ENCODE peak calls at places on chromosomes 3 and 15, in nine cellular contexts. One of them, this sample, is unnamed.

GRCh38 chr15:43237842-43238470 is 17.1 kb upstream of the EPB42 start:
- DNase-seq in HepG2: no peak
- DNase-seq in GM23248: no peak
- DNase-seq in HCT116: no peak
- DNase-seq in MM.1S: no peak
- DNase-seq in mammary epithelial cell: no peak
- DNase-seq in endothelial cell of umbilical vein: no peak
- DNase-seq in SK-N-MC: no peak
- DNase-seq in GM23338: no peak
- DNase-seq in this sample: no peak

GRCh38 chr15:83206971-83207621 is 527 bp downstream of the HDGFL3 start:
- DNase-seq in GM23248: peak; percentile 72
- DNase-seq in endothelial cell of umbilical vein: peak; percentile 40
- DNase-seq in mammary epithelial cell: peak; percentile 44
- DNase-seq in MM.1S: peak; percentile 8
- DNase-seq in HCT116: no peak
- DNase-seq in SK-N-MC: no peak
- DNase-seq in HepG2: no peak
- DNase-seq in GM23338: peak; percentile 68
- DNase-seq in this sample: peak; percentile 17

GRCh38 chr3:54042259-54042823 is 80.0 kb upstream of the CACNA2D3 start:
- DNase-seq in endothelial cell of umbilical vein: no peak
- DNase-seq in SK-N-MC: no peak
- DNase-seq in HCT116: no peak
- DNase-seq in GM23338: peak; percentile 17
- DNase-seq in MM.1S: no peak
- DNase-seq in GM23248: no peak
- DNase-seq in mammary epithelial cell: peak; percentile 77
- DNase-seq in HepG2: no peak
- DNase-seq in this sample: no peak

GRCh38 chr3:157573780-157574378 is 70.7 kb upstream of the VEPH1 start:
- DNase-seq in HCT116: no peak
- DNase-seq in GM23338: no peak
- DNase-seq in HepG2: no peak
- DNase-seq in MM.1S: no peak
- DNase-seq in GM23248: peak; percentile 24
- DNase-seq in mammary epithelial cell: no peak
- DNase-seq in SK-N-MC: no peak
- DNase-seq in endothelial cell of umbilical vein: no peak
- DNase-seq in this sample: peak; percentile 33

GRCh38 chr3:30347679-30348216 is 258.7 kb upstream of the TGFBR2 start:
- DNase-seq in GM23248: peak; percentile 97
- DNase-seq in MM.1S: no peak
- DNase-seq in SK-N-MC: no peak
- DNase-seq in endothelial cell of umbilical vein: peak; percentile 84
- DNase-seq in HCT116: no peak
- DNase-seq in mammary epithelial cell: peak; percentile 93
- DNase-seq in GM23338: no peak
- DNase-seq in HepG2: peak; percentile 87
- DNase-seq in this sample: peak; percentile 92

GRCh38 chr3:126508539-126508938 is 9.0 kb downstream of the UROC1 start:
- DNase-seq in GM23338: no peak
- DNase-seq in MM.1S: no peak
- DNase-seq in HCT116: peak; percentile 8
- DNase-seq in SK-N-MC: no peak
- DNase-seq in endothelial cell of umbilical vein: no peak
- DNase-seq in HepG2: no peak
- DNase-seq in GM23248: peak; percentile 44
- DNase-seq in mammary epithelial cell: no peak
- DNase-seq in this sample: no peak

GRCh38 chr3:140911822-140912221 is 29.8 kb upstream of the SLC25A36 start:
- DNase-seq in SK-N-MC: no peak
- DNase-seq in GM23338: no peak
- DNase-seq in mammary epithelial cell: no peak
- DNase-seq in GM23248: no peak
- DNase-seq in HepG2: peak; percentile 67
- DNase-seq in HCT116: no peak
- DNase-seq in endothelial cell of umbilical vein: no peak
- DNase-seq in MM.1S: no peak
- DNase-seq in this sample: no peak

GRCh38 chr3:178146406-178146831 is 389.8 kb upstream of the KCNMB2 start:
- DNase-seq in HepG2: no peak
- DNase-seq in SK-N-MC: peak; percentile 66
- DNase-seq in endothelial cell of umbilical vein: peak; percentile 3
- DNase-seq in mammary epithelial cell: no peak
- DNase-seq in GM23338: no peak
- DNase-seq in MM.1S: no peak
- DNase-seq in GM23248: no peak
- DNase-seq in HCT116: no peak
- DNase-seq in this sample: peak; percentile 10

GRCh38 chr3:182212479-182213076 is 500.9 kb downstream of the SOX2 start:
- DNase-seq in GM23338: peak; percentile 57
- DNase-seq in HCT116: peak; percentile 98
- DNase-seq in HepG2: peak; percentile 96
- DNase-seq in GM23248: peak; percentile 6
- DNase-seq in mammary epithelial cell: peak; percentile 98
- DNase-seq in SK-N-MC: no peak
- DNase-seq in endothelial cell of umbilical vein: peak; percentile 61
- DNase-seq in MM.1S: no peak
- DNase-seq in this sample: peak; percentile 98

GRCh38 chr3:112632596-112632995 is 8.3 kb downstream of the CCDC80 start:
- DNase-seq in MM.1S: no peak
- DNase-seq in mammary epithelial cell: no peak
- DNase-seq in HepG2: no peak
- DNase-seq in endothelial cell of umbilical vein: no peak
- DNase-seq in GM23248: peak; percentile 35
- DNase-seq in SK-N-MC: no peak
- DNase-seq in GM23338: no peak
- DNase-seq in HCT116: no peak
- DNase-seq in this sample: no peak

GRCh38 chr15:79068790-79069189 is 21.8 kb downstream of the RASGRF1 start:
- DNase-seq in GM23338: no peak
- DNase-seq in mammary epithelial cell: no peak
- DNase-seq in SK-N-MC: no peak
- DNase-seq in HepG2: no peak
- DNase-seq in GM23248: no peak
- DNase-seq in endothelial cell of umbilical vein: no peak
- DNase-seq in HCT116: no peak
- DNase-seq in MM.1S: no peak
- DNase-seq in this sample: no peak

GRCh38 chr3:47762233-47762632 is 19.5 kb downstream of the SMARCC1 start:
- DNase-seq in endothelial cell of umbilical vein: no peak
- DNase-seq in HCT116: no peak
- DNase-seq in GM23248: peak; percentile 38
- DNase-seq in GM23338: no peak
- DNase-seq in mammary epithelial cell: no peak
- DNase-seq in HepG2: no peak
- DNase-seq in MM.1S: no peak
- DNase-seq in SK-N-MC: no peak
- DNase-seq in this sample: peak; percentile 35

GRCh38 chr15:31435891-31436628 is 109.4 kb downstream of the KLF13 start:
- DNase-seq in HepG2: no peak
- DNase-seq in GM23338: no peak
- DNase-seq in MM.1S: no peak
- DNase-seq in endothelial cell of umbilical vein: no peak
- DNase-seq in GM23248: peak; percentile 87
- DNase-seq in HCT116: peak; percentile 15
- DNase-seq in mammary epithelial cell: no peak
- DNase-seq in SK-N-MC: no peak
- DNase-seq in this sample: no peak

GRCh38 chr3:60182697-60183096 is 1068.6 kb downstream of the FHIT start:
- DNase-seq in HepG2: no peak
- DNase-seq in HCT116: no peak
- DNase-seq in endothelial cell of umbilical vein: no peak
- DNase-seq in GM23338: peak; percentile 15
- DNase-seq in mammary epithelial cell: no peak
- DNase-seq in SK-N-MC: no peak
- DNase-seq in MM.1S: no peak
- DNase-seq in GM23248: no peak
- DNase-seq in this sample: no peak

GRCh38 chr3:39443530-39443929 is 23.9 kb upstream of the MOBP start:
- DNase-seq in HepG2: peak; percentile 7
- DNase-seq in SK-N-MC: no peak
- DNase-seq in GM23338: peak; percentile 65
- DNase-seq in HCT116: no peak
- DNase-seq in endothelial cell of umbilical vein: peak; percentile 12
- DNase-seq in GM23248: no peak
- DNase-seq in MM.1S: no peak
- DNase-seq in mammary epithelial cell: no peak
- DNase-seq in this sample: no peak

GRCh38 chr3:50256978-50257890 is 11.7 kb upstream of the SEMA3B start:
- DNase-seq in mammary epithelial cell: no peak
- DNase-seq in GM23338: peak; percentile 82
- DNase-seq in HCT116: no peak
- DNase-seq in HepG2: no peak
- DNase-seq in endothelial cell of umbilical vein: peak; percentile 66
- DNase-seq in MM.1S: peak; percentile 29
- DNase-seq in SK-N-MC: no peak
- DNase-seq in GM23248: peak; percentile 57
- DNase-seq in this sample: no peak

GRCh38 chr15:80992436-80992835 is 2.8 kb upstream of the MESD start:
- DNase-seq in HepG2: no peak
- DNase-seq in endothelial cell of umbilical vein: no peak
- DNase-seq in GM23248: peak; percentile 69
- DNase-seq in HCT116: no peak
- DNase-seq in mammary epithelial cell: peak; percentile 17
- DNase-seq in MM.1S: no peak
- DNase-seq in GM23338: no peak
- DNase-seq in SK-N-MC: no peak
- DNase-seq in this sample: no peak

GRCh38 chr3:32391643-32392529 is at the start of gene CMTM7:
- DNase-seq in SK-N-MC: no peak
- DNase-seq in HepG2: peak; percentile 39
- DNase-seq in GM23338: peak; percentile 86
- DNase-seq in HCT116: peak; percentile 37
- DNase-seq in MM.1S: peak; percentile 67
- DNase-seq in GM23248: peak; percentile 69
- DNase-seq in mammary epithelial cell: peak; percentile 80
- DNase-seq in endothelial cell of umbilical vein: peak; percentile 65
- DNase-seq in this sample: peak; percentile 36

DNA sequence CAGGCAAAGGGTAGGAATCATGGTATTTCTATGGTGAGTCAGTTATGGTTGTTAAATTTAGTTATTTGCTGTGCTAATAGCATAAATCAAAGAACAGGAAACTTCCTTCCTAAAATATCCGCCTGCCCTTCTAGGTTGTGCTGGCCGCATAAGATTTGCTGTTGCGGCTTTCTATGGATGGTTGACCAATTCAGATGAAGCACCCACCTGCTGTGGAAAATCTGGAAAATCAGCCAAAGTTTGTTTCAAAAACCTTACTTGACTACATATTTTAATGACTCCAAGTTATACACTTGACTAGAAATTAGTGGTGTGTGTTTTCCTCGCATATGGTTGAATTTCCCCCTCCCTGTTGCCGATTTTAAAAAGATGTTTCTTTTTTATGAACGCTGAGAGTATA is 52.7 kb downstream of the PLCL2 start:
- DNase-seq in SK-N-MC: no peak
- DNase-seq in HepG2: no peak
- DNase-seq in MM.1S: no peak
- DNase-seq in HCT116: no peak
- DNase-seq in mammary epithelial cell: no peak
- DNase-seq in GM23248: no peak
- DNase-seq in GM23338: no peak
- DNase-seq in endothelial cell of umbilical vein: no peak
- DNase-seq in this sample: peak; percentile 12
- TF ChIP-seq EZH2 in SK-N-MC: no peak
- TF ChIP-seq EZH2 in HepG2: no peak
- TF ChIP-seq EZH2 in MM.1S: no peak
- TF ChIP-seq EZH2 in HCT116: no peak
- TF ChIP-seq EZH2 in mammary epithelial cell: no peak
- TF ChIP-seq EZH2 in GM23248: no peak
- TF ChIP-seq EZH2 in GM23338: no peak
- TF ChIP-seq EZH2 in endothelial cell of umbilical vein: no peak
- TF ChIP-seq EZH2 in this sample: no peak

GRCh38 chr3:129263161-129263910 is 13.9 kb downstream of the COPG1 start:
- DNase-seq in HepG2: no peak
- DNase-seq in MM.1S: no peak
- DNase-seq in HCT116: no peak
- DNase-seq in GM23248: no peak
- DNase-seq in GM23338: no peak
- DNase-seq in mammary epithelial cell: no peak
- DNase-seq in SK-N-MC: no peak
- DNase-seq in endothelial cell of umbilical vein: no peak
- DNase-seq in this sample: no peak
- H3K36me3 ChIP-seq in HepG2: peaks cover 86% of the 10 kb centered on the region
- H3K36me3 ChIP-seq in MM.1S: peaks cover 39% of the 10 kb centered on the region
- H3K36me3 ChIP-seq in HCT116: peaks cover 67% of the 10 kb centered on the region
- H3K36me3 ChIP-seq in GM23248: peaks cover 87% of the 10 kb centered on the region
- H3K36me3 ChIP-seq in GM23338: peaks cover 45% of the 10 kb centered on the region
- H3K36me3 ChIP-seq in mammary epithelial cell: peaks cover 44% of the 10 kb centered on the region
- H3K36me3 ChIP-seq in SK-N-MC: peaks cover 78% of the 10 kb centered on the region
- H3K36me3 ChIP-seq in endothelial cell of umbilical vein: peaks cover 57% of the 10 kb centered on the region
- H3K36me3 ChIP-seq in this sample: peaks cover 81% of the 10 kb centered on the region

GRCh38 chr3:147373301-147373700 is 33.0 kb downstream of the ZIC4 start:
- DNase-seq in HepG2: no peak
- DNase-seq in GM23338: peak; percentile 47
- DNase-seq in GM23248: no peak
- DNase-seq in endothelial cell of umbilical vein: no peak
- DNase-seq in SK-N-MC: no peak
- DNase-seq in HCT116: no peak
- DNase-seq in mammary epithelial cell: no peak
- DNase-seq in MM.1S: no peak
- DNase-seq in this sample: no peak
- TF ChIP-seq EZH2 in HepG2: no peak
- TF ChIP-seq EZH2 in GM23338: no peak
- TF ChIP-seq EZH2 in GM23248: no peak
- TF ChIP-seq EZH2 in endothelial cell of umbilical vein: no peak
- TF ChIP-seq EZH2 in SK-N-MC: no peak
- TF ChIP-seq EZH2 in HCT116: no peak
- TF ChIP-seq EZH2 in mammary epithelial cell: peak; percentile 68
- TF ChIP-seq EZH2 in MM.1S: no peak
- TF ChIP-seq EZH2 in this sample: no peak

GRCh38 chr15:101182215-101182614 is 69.6 kb downstream of the CHSY1 start:
- DNase-seq in GM23338: no peak
- DNase-seq in endothelial cell of umbilical vein: no peak
- DNase-seq in SK-N-MC: no peak
- DNase-seq in MM.1S: no peak
- DNase-seq in HCT116: no peak
- DNase-seq in HepG2: no peak
- DNase-seq in mammary epithelial cell: no peak
- DNase-seq in GM23248: no peak
- DNase-seq in this sample: no peak

GRCh38 chr15:101179341-101180153 is 72.3 kb downstream of the CHSY1 start:
- DNase-seq in MM.1S: no peak
- DNase-seq in mammary epithelial cell: peak; percentile 18
- DNase-seq in SK-N-MC: no peak
- DNase-seq in HepG2: no peak
- DNase-seq in GM23248: peak; percentile 75
- DNase-seq in endothelial cell of umbilical vein: no peak
- DNase-seq in GM23338: no peak
- DNase-seq in HCT116: no peak
- DNase-seq in this sample: peak; percentile 83

GRCh38 chr15:101178414-101178813 is 73.4 kb downstream of the CHSY1 start:
- DNase-seq in endothelial cell of umbilical vein: no peak
- DNase-seq in GM23338: no peak
- DNase-seq in GM23248: no peak
- DNase-seq in mammary epithelial cell: no peak
- DNase-seq in MM.1S: no peak
- DNase-seq in HCT116: no peak
- DNase-seq in HepG2: no peak
- DNase-seq in SK-N-MC: no peak
- DNase-seq in this sample: no peak

GRCh38 chr15:101181349-101181748 is 70.5 kb downstream of the CHSY1 start:
- DNase-seq in mammary epithelial cell: no peak
- DNase-seq in GM23338: no peak
- DNase-seq in MM.1S: no peak
- DNase-seq in endothelial cell of umbilical vein: no peak
- DNase-seq in HepG2: no peak
- DNase-seq in GM23248: no peak
- DNase-seq in HCT116: no peak
- DNase-seq in SK-N-MC: no peak
- DNase-seq in this sample: no peak

GRCh38 chr15:101180620-101181307 is 71.1 kb downstream of the CHSY1 start:
- DNase-seq in MM.1S: no peak
- DNase-seq in GM23338: no peak
- DNase-seq in HCT116: no peak
- DNase-seq in endothelial cell of umbilical vein: no peak
- DNase-seq in GM23248: no peak
- DNase-seq in mammary epithelial cell: no peak
- DNase-seq in SK-N-MC: no peak
- DNase-seq in HepG2: no peak
- DNase-seq in this sample: no peak
- H3K36me3 ChIP-seq in MM.1S: peaks cover 21% of the 10 kb centered on the region
- H3K36me3 ChIP-seq in GM23338: no peaks in the 10 kb centered on the region
- H3K36me3 ChIP-seq in HCT116: peaks cover 12% of the 10 kb centered on the region
- H3K36me3 ChIP-seq in endothelial cell of umbilical vein: no peaks in the 10 kb centered on the region
- H3K36me3 ChIP-seq in GM23248: peaks cover 24% of the 10 kb centered on the region
- H3K36me3 ChIP-seq in mammary epithelial cell: peaks cover 5% of the 10 kb centered on the region
- H3K36me3 ChIP-seq in SK-N-MC: peaks cover 12% of the 10 kb centered on the region
- H3K36me3 ChIP-seq in HepG2: peaks cover 35% of the 10 kb centered on the region
- H3K36me3 ChIP-seq in this sample: peaks cover 28% of the 10 kb centered on the region